ENCODE peak calls at places on chromosomes 2 and 18, in eight cellular contexts. One of them, this sample, is unnamed.

GRCh38 chr18:44143054-44143453 is 537.6 kb upstream of the SETBP1 start:
- DNase-seq in endothelial cell of umbilical vein: no peak
- DNase-seq in esophagus squamous epithelium: no peak
- DNase-seq in A549: no peak
- DNase-seq in spleen: no peak
- DNase-seq in HepG2: no peak
- DNase-seq in breast epithelium: no peak
- DNase-seq in heart left ventricle: no peak
- DNase-seq in this sample: no peak

GRCh38 chr18:23640023-23640422 is 22.7 kb downstream of the ANKRD29 start:
- DNase-seq in spleen: no peak
- DNase-seq in heart left ventricle: no peak
- DNase-seq in A549: no peak
- DNase-seq in esophagus squamous epithelium: no peak
- DNase-seq in breast epithelium: no peak
- DNase-seq in endothelial cell of umbilical vein: no peak
- DNase-seq in HepG2: peak
- DNase-seq in this sample: no peak

GRCh38 chr2:156896294-156896693 is 361.2 kb upstream of the GALNT5 start:
- DNase-seq in esophagus squamous epithelium: no peak
- DNase-seq in spleen: no peak
- DNase-seq in HepG2: no peak
- DNase-seq in A549: no peak
- DNase-seq in endothelial cell of umbilical vein: peak
- DNase-seq in heart left ventricle: no peak
- DNase-seq in breast epithelium: no peak
- DNase-seq in this sample: no peak

GRCh38 chr18:10169064-10169562 is 255.3 kb downstream of the VAPA start:
- DNase-seq in A549: no peak
- DNase-seq in heart left ventricle: no peak
- DNase-seq in breast epithelium: no peak
- DNase-seq in endothelial cell of umbilical vein: peak
- DNase-seq in esophagus squamous epithelium: no peak
- DNase-seq in HepG2: no peak
- DNase-seq in spleen: no peak
- DNase-seq in this sample: no peak

GRCh38 chr2:109402980-109403840 is 210.6 kb downstream of the SEPTIN10 start:
- DNase-seq in endothelial cell of umbilical vein: no peak
- DNase-seq in HepG2: no peak
- DNase-seq in breast epithelium: no peak
- DNase-seq in esophagus squamous epithelium: no peak
- DNase-seq in A549: no peak
- DNase-seq in heart left ventricle: no peak
- DNase-seq in spleen: no peak
- DNase-seq in this sample: no peak

GRCh38 chr2:212831671-212832199 is 293.1 kb upstream of the ERBB4 start:
- DNase-seq in heart left ventricle: no peak
- DNase-seq in HepG2: no peak
- DNase-seq in esophagus squamous epithelium: no peak
- DNase-seq in endothelial cell of umbilical vein: no peak
- DNase-seq in A549: no peak
- DNase-seq in breast epithelium: no peak
- DNase-seq in spleen: peak
- DNase-seq in this sample: no peak

GRCh38 chr2:201466050-201466660 is 14.6 kb downstream of the STRADB start:
- DNase-seq in A549: no peak
- DNase-seq in HepG2: no peak
- DNase-seq in spleen: no peak
- DNase-seq in endothelial cell of umbilical vein: peak
- DNase-seq in heart left ventricle: no peak
- DNase-seq in breast epithelium: no peak
- DNase-seq in esophagus squamous epithelium: no peak
- DNase-seq in this sample: no peak

GRCh38 chr2:60880633-60880987 is 764 bp upstream of the REL start:
- DNase-seq in spleen: no peak
- DNase-seq in A549: no peak
- DNase-seq in heart left ventricle: no peak
- DNase-seq in breast epithelium: no peak
- DNase-seq in esophagus squamous epithelium: no peak
- DNase-seq in endothelial cell of umbilical vein: no peak
- DNase-seq in HepG2: no peak
- DNase-seq in this sample: no peak

GRCh38 chr2:232126301-232127085 is 165.0 kb downstream of the DIS3L2 start:
- DNase-seq in breast epithelium: no peak
- DNase-seq in esophagus squamous epithelium: no peak
- DNase-seq in A549: no peak
- DNase-seq in HepG2: no peak
- DNase-seq in endothelial cell of umbilical vein: no peak
- DNase-seq in spleen: no peak
- DNase-seq in heart left ventricle: no peak
- DNase-seq in this sample: no peak

GRCh38 chr2:26001743-26002341 is 19.5 kb upstream of the KIF3C start:
- DNase-seq in HepG2: no peak
- DNase-seq in heart left ventricle: peak
- DNase-seq in esophagus squamous epithelium: no peak
- DNase-seq in endothelial cell of umbilical vein: peak
- DNase-seq in spleen: peak
- DNase-seq in breast epithelium: peak
- DNase-seq in A549: no peak
- DNase-seq in this sample: no peak

GRCh38 chr2:16022548-16023240 is 82.3 kb downstream of the MYCN start:
- DNase-seq in A549: no peak
- DNase-seq in spleen: no peak
- DNase-seq in HepG2: no peak
- DNase-seq in breast epithelium: no peak
- DNase-seq in esophagus squamous epithelium: no peak
- DNase-seq in heart left ventricle: no peak
- DNase-seq in endothelial cell of umbilical vein: no peak
- DNase-seq in this sample: no peak

GRCh38 chr18:40412410-40412809 is 1542.6 kb upstream of the PIK3C3 start:
- DNase-seq in A549: no peak
- DNase-seq in spleen: no peak
- DNase-seq in heart left ventricle: no peak
- DNase-seq in HepG2: no peak
- DNase-seq in breast epithelium: no peak
- DNase-seq in endothelial cell of umbilical vein: no peak
- DNase-seq in esophagus squamous epithelium: no peak
- DNase-seq in this sample: no peak

DNA sequence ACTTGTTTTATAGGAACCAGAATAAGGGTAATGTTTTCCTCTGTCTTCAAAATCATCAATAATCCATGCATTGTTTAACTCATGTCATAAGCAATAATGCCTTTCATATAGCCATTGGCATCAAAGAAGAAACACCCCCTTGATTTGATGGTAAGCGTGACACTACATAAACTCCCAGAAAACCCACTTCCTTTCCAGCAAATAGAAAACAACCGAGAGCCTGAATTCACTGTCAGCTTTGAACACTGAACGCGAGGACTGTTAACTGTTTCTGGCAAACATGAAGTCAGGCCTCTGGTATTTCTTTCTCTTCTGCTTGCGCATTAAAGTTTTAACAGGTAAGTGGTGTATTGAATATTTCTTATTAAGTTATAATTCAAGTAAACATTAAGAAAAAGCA is at the start of gene ICOS:
- DNase-seq in A549: no peak
- DNase-seq in HepG2: no peak
- DNase-seq in spleen: no peak
- DNase-seq in breast epithelium: no peak
- DNase-seq in endothelial cell of umbilical vein: no peak
- DNase-seq in esophagus squamous epithelium: no peak
- DNase-seq in heart left ventricle: no peak
- DNase-seq in this sample: no peak
- TF ChIP-seq POLR2A in A549: no peak
- TF ChIP-seq POLR2A in HepG2: no peak
- TF ChIP-seq POLR2A in spleen: no peak
- TF ChIP-seq POLR2A in breast epithelium: no peak
- TF ChIP-seq POLR2A in endothelial cell of umbilical vein: no peak
- TF ChIP-seq POLR2A in esophagus squamous epithelium: no peak
- TF ChIP-seq POLR2A in heart left ventricle: no peak
- TF ChIP-seq POLR2A in this sample: no peak

DNA sequence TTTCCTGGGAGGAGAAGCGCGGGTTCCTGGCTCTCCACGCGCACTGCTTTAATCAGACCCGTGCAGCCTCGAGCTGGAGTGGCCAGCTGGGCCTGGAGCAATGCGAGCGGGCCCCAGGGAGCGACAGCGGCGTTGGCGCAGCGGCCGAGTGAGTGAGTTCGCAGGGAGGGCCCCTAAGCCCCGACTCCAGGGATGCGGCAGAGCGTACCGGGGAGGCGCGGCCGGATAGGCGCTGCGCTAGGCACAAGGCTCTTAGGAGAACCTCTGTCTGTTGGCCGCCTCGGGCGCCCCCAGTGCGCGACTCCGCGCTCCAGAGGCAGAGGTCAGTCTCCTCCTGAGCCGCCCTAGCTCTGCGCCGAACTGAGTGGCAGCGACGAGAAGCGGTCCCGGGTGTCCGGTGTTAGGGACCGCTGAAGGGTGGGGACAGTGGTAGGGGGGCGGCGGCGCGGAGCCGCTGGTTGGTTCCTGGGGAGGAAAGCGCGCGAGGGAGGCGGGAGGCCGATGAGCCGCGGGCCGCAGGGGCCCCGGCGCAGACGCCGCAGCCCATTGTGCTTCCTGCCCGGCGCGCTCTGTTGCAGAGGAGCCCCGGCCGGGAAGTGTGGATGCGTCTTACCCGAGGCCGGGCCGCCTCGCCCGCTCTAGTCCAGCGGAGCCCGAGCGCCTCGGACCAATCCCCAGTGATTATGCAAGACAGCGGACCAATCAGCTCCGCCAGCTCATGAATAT is 410 bp upstream of the DLX1 start:
- DNase-seq in HepG2: peak
- DNase-seq in endothelial cell of umbilical vein: peak
- DNase-seq in spleen: peak
- DNase-seq in A549: peak
- DNase-seq in heart left ventricle: peak
- DNase-seq in esophagus squamous epithelium: peak
- DNase-seq in breast epithelium: no peak
- DNase-seq in this sample: no peak
- TF ChIP-seq POLR2A in HepG2: no peak
- TF ChIP-seq POLR2A in endothelial cell of umbilical vein: no peak
- TF ChIP-seq POLR2A in spleen: no peak
- TF ChIP-seq POLR2A in A549: peak
- TF ChIP-seq POLR2A in heart left ventricle: no peak
- TF ChIP-seq POLR2A in esophagus squamous epithelium: no peak
- TF ChIP-seq POLR2A in breast epithelium: no peak
- TF ChIP-seq POLR2A in this sample: no peak

DNA sequence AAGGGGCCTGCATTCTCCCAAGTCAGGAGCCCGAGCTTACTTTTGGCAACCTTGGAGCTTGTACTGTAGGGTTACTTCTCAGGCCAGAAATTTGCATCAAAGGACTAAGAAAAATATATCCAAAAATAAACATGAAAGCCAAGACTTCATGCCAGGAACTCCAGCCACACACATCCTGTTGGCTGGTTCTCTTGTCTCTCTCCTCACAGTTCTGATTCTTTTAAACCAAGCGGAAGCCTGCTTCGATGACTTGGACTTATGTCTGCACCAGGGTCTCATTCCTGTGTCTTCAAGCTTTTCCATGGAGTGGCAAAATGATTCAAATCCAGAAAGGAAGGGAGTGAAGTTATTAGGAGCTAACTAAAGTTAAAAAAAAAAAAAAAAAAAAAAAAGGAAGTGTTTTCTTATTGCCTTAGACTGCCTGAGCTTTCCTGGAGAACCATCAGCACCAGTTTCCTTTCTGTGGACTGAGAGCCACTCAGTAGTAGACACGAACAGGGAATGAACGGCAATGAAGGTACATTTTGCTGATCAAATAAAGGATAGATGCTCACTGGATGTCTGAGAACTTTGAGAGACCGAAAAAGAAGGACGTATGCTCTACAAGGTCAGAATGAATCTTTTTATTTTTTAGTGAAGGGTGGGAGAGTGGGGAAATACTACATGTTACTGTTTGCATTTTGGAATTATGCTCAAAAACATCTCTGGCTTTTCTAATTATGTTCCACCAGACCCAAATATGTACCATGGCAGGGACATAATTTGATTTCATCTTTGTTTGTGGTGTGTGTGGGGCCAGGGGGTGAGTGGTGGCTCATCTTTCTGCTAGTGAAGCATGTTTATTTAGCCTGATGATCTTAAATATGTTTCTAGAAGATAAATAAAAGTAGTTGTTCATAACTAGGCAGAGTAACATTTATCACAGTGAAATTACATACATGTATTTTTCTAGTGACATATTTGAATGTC is 86.0 kb downstream of the RAPGEF4 start:
- DNase-seq in spleen: no peak
- DNase-seq in A549: no peak
- DNase-seq in breast epithelium: no peak
- DNase-seq in esophagus squamous epithelium: no peak
- DNase-seq in heart left ventricle: peak
- DNase-seq in HepG2: no peak
- DNase-seq in endothelial cell of umbilical vein: peak
- DNase-seq in this sample: no peak
- TF ChIP-seq POLR2A in spleen: no peak
- TF ChIP-seq POLR2A in A549: no peak
- TF ChIP-seq POLR2A in breast epithelium: no peak
- TF ChIP-seq POLR2A in esophagus squamous epithelium: no peak
- TF ChIP-seq POLR2A in heart left ventricle: no peak
- TF ChIP-seq POLR2A in HepG2: no peak
- TF ChIP-seq POLR2A in endothelial cell of umbilical vein: peak
- TF ChIP-seq POLR2A in this sample: no peak

DNA sequence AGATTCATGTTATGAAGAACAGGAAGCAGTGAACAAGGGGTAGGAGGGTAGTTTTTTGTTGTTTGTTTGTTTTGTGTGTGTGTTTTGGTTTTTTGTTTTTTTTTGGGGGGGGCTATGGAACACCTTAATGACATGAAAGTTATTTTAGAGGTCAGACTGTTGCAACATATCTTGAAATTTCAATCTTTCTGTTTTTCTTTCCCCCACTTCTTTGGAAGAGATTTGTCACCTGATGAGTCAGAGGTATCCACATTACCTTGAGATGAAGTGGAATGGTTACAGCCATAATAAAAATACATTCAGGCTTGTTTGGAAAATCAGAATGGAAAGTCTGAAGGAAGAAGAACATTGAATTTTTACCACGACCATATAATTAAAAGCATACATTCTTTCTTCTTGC is 2.1 kb upstream of the GTF3C3 start:
- DNase-seq in A549: no peak
- DNase-seq in esophagus squamous epithelium: no peak
- DNase-seq in spleen: no peak
- DNase-seq in breast epithelium: no peak
- DNase-seq in HepG2: no peak
- DNase-seq in endothelial cell of umbilical vein: no peak
- DNase-seq in heart left ventricle: no peak
- DNase-seq in this sample: no peak
- TF ChIP-seq POLR2A in A549: no peak
- TF ChIP-seq POLR2A in esophagus squamous epithelium: no peak
- TF ChIP-seq POLR2A in spleen: no peak
- TF ChIP-seq POLR2A in breast epithelium: no peak
- TF ChIP-seq POLR2A in HepG2: no peak
- TF ChIP-seq POLR2A in endothelial cell of umbilical vein: no peak
- TF ChIP-seq POLR2A in heart left ventricle: no peak
- TF ChIP-seq POLR2A in this sample: no peak

This sample was measured in GM12891.